ENCODE peak calls at places on chromosome 14, in five cellular contexts. D, Z, E, P and S are unnamed samples.

GRCh38 chr14:65637780-65638179 is 225.2 kb downstream of the FUT8 start:
- DNase-seq in D (no peak), Z (peak; percentile 10), E (peak; percentile 1), P (no peak), S (no peak)

GRCh38 chr14:88993946-88994345 is 169.5 kb downstream of the TTC8 start:
- DNase-seq in D (no peak), Z (peak; percentile 58), E (peak; percentile 76), P (peak; percentile 22), S (peak; percentile 15)

GRCh38 chr14:74683406-74683805 is 29.5 kb downstream of the AREL1 start:
- DNase-seq in D (no peak), Z (no peak), E (no peak), P (no peak), S (no peak)

GRCh38 chr14:50542941-50543418 is 10.6 kb upstream of the MAP4K5 start:
- DNase-seq in D (peak; percentile 51), Z (peak; percentile 65), E (peak; percentile 61), P (peak; percentile 38), S (no peak)

GRCh38 chr14:73764881-73765280 is 50.7 kb upstream of the PNMA1 start:
- DNase-seq in D (no peak), Z (no peak), E (no peak), P (no peak), S (no peak)

GRCh38 chr14:92702441-92702918 is 45.9 kb downstream of the LGMN start:
- DNase-seq in D (no peak), Z (no peak), E (no peak), P (no peak), S (no peak)

GRCh38 chr14:53851394-53852056 is 105.1 kb downstream of the BMP4 start:
- DNase-seq in D (no peak), Z (peak; percentile 4), E (peak; percentile 11), P (peak; percentile 24), S (no peak)

GRCh38 chr14:57182760-57183503 is 85.8 kb downstream of the EXOC5 start:
- DNase-seq in D (peak; percentile 39), Z (no peak), E (peak; percentile 2), P (peak; percentile 2), S (no peak)

GRCh38 chr14:102493585-102493984 is 16.0 kb downstream of the ANKRD9 start:
- DNase-seq in D (no peak), Z (no peak), E (no peak), P (no peak), S (no peak)

GRCh38 chr14:100065942-100066574 is 836 bp downstream of the EVL start:
- DNase-seq in D (no peak), Z (no peak), E (no peak), P (no peak), S (no peak)

GRCh38 chr14:100534528-100535286 is 52.5 kb downstream of the BEGAIN start:
- DNase-seq in D (peak; percentile 52), Z (no peak), E (no peak), P (no peak), S (peak; percentile 29)